ENCODE peak calls at places on chromosomes 3 and 15, in four cellular contexts. D is tibial artery, Z is upper lobe of right lung, E is fibroblast of lung. I is an unnamed sample.

GRCh38 chr3:143972155-143972494 is 502 bp downstream of the DIPK2A start:
- DNase-seq in D (no peak), Z (no peak), E (no peak), I (no peak)

GRCh38 chr3:188697127-188697526 is 474.6 kb upstream of the TPRG1 start:
- DNase-seq in D (no peak), Z (no peak), E (no peak), I (no peak)

GRCh38 chr15:62647195-62647865 is 395.2 kb upstream of the TPM1 start:
- DNase-seq in D (no peak), Z (no peak), E (peak; percentile 93), I (peak; percentile 78)

GRCh38 chr3:133413166-133414020 is 13.5 kb downstream of the BFSP2 start:
- DNase-seq in D (no peak), Z (no peak), E (no peak), I (peak; percentile 5)

GRCh38 chr3:56613016-56613415 is 56.0 kb downstream of the CCDC66 start:
- DNase-seq in D (no peak), Z (no peak), E (no peak), I (no peak)

GRCh38 chr3:133745981-133746721 is at the start of gene TF:
- DNase-seq in D (no peak), Z (no peak), E (peak; percentile 4), I (no peak)

GRCh38 chr3:123799544-123800351 is 84.4 kb downstream of the MYLK start:
- DNase-seq in D (no peak), Z (no peak), E (peak; percentile 87), I (no peak)

GRCh38 chr15:40333922-40334492 is 6.7 kb downstream of the CCDC9B start:
- DNase-seq in D (peak; percentile 91), Z (peak; percentile 82), E (peak; percentile 75), I (no peak)

GRCh38 chr15:65087873-65088642 is 11.5 kb downstream of the KBTBD13 start:
- DNase-seq in D (peak; percentile 99), Z (no peak), E (no peak), I (no peak)

GRCh38 chr15:81653259-81653658 is 279.2 kb upstream of the TMC3 start:
- DNase-seq in D (no peak), Z (no peak), E (no peak), I (no peak)

GRCh38 chr15:48470096-48470495 is 138.9 kb downstream of the DUT start:
- DNase-seq in D (no peak), Z (no peak), E (no peak), I (no peak)
- H3K4me1 ChIP-seq in D (no peaks in the 10 kb centered on the region), Z (no peaks in the 10 kb centered on the region), E (peaks cover 2% of the 10 kb centered on the region), I (peaks cover 3% of the 10 kb centered on the region)

GRCh38 chr15:69034352-69034751 is 19.9 kb downstream of the NOX5 start:
- DNase-seq in D (no peak), Z (no peak), E (peak; percentile 97), I (no peak)

GRCh38 chr15:69035205-69035917 is 20.9 kb downstream of the NOX5 start:
- DNase-seq in D (no peak), Z (no peak), E (no peak), I (peak; percentile 63)

GRCh38 chr15:69031013-69032001 is 16.8 kb downstream of the NOX5 start:
- DNase-seq in D (no peak), Z (peak; percentile 82), E (peak; percentile 52), I (peak; percentile 77)

GRCh38 chr15:69032703-69033373 is 18.3 kb downstream of the NOX5 start:
- DNase-seq in D (no peak), Z (no peak), E (no peak), I (no peak)

DNA sequence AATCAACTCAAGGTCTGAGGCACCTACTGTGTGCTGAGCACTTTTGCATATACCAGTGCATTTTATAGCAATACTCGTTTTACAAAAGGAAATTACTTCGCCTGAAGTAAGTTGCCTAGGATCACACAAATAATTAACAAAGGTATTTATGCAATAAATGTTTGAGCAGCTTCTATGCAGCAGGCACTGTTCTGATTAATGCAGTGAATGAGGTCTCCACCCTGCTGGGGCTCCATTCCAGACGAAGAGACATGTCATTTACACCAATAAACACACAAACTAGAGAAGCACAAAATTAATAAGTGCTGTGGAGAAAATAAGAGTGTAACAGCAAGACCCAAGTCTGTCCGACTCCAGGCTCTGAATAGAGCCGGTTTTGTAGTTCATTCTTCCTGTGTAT is 17.5 kb downstream of the NOX5 start:
- DNase-seq in D (no peak), Z (no peak), E (no peak), I (no peak)
- H3K4me3 ChIP-seq in D (no peak overlapping the region), Z (peak overlapping the region; percentile 41), E (peak overlapping the region; percentile 43), I (peak overlapping the region; percentile 32)

DNA sequence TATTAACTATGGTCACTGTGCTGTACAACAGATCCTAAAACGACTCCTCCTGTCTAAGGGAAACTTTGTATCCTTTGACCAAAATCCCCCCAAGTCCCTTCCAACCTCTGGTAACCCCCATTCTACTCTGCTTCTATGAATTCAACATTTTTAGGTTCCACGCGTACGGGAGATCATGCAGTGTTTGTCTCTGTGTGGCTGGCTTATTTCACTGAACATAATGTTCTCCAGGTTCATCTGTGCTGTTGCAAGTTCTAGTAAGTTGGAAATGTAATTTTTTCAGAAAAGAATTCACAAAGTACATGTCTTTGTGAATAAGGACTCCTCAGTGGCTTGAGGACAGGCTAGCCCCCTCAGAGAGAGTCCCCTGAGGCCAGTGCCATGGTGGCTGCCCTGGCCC is 66.1 kb downstream of the ATP10A start:
- DNase-seq in D (peak; percentile 62), Z (no peak), E (no peak), I (no peak)
- H3K4me1 ChIP-seq in D (peaks cover 54% of the 10 kb centered on the region), Z (no peaks in the 10 kb centered on the region), E (peaks cover 8% of the 10 kb centered on the region), I (peaks cover 17% of the 10 kb centered on the region)

GRCh38 chr3:125045965-125046364 is 9.8 kb downstream of the HEG1 start:
- DNase-seq in D (no peak), Z (no peak), E (peak; percentile 92), I (no peak)

GRCh38 chr3:125039897-125040175 is 16.0 kb downstream of the HEG1 start:
- DNase-seq in D (no peak), Z (no peak), E (no peak), I (no peak)

GRCh38 chr3:125043599-125044151 is 12.1 kb downstream of the HEG1 start:
- DNase-seq in D (no peak), Z (no peak), E (no peak), I (no peak)

GRCh38 chr3:125045194-125045593 is 10.6 kb downstream of the HEG1 start:
- DNase-seq in D (no peak), Z (no peak), E (no peak), I (no peak)

GRCh38 chr3:125042725-125043406 is 12.9 kb downstream of the HEG1 start:
- DNase-seq in D (peak; percentile 86), Z (no peak), E (peak; percentile 56), I (no peak)
- H3K4me3 ChIP-seq in D (peak overlapping the region; percentile 32), Z (peak overlapping the region; percentile 6), E (no peak overlapping the region), I (no peak overlapping the region)

GRCh38 chr15:48675436-48675835 is 29.9 kb upstream of the FBN1 start:
- DNase-seq in D (no peak), Z (no peak), E (no peak), I (no peak)

GRCh38 chr15:48677821-48678220 is 32.3 kb upstream of the FBN1 start:
- DNase-seq in D (no peak), Z (no peak), E (no peak), I (no peak)

GRCh38 chr15:48671381-48672022 is 26.0 kb upstream of the FBN1 start:
- DNase-seq in D (peak; percentile 70), Z (no peak), E (peak; percentile 93), I (no peak)

GRCh38 chr15:48672206-48672605 is 26.7 kb upstream of the FBN1 start:
- DNase-seq in D (no peak), Z (no peak), E (no peak), I (no peak)

DNA sequence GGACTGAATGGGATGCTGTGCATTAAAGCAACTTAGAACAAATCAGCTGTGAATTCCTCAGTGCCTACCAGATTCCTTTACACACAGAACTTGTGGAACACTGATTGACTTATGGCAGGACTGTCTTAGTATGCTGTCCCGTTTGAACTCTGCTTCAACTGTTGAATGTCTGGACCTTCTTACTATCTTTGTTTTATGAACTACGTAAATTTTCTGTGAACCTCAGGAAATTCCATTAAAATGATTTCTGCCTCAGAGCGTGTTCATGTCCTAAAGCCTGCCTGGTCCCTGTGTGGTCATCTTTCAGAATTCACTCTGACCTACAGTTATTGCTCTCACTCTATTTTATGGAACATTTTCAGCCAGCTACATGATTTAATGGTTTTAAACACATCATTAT is 29.4 kb upstream of the FBN1 start:
- DNase-seq in D (no peak), Z (no peak), E (peak; percentile 80), I (no peak)
- H3K4me1 ChIP-seq in D (no peaks in the 10 kb centered on the region), Z (no peaks in the 10 kb centered on the region), E (peaks cover 3% of the 10 kb centered on the region), I (no peaks in the 10 kb centered on the region)